ENCODE peak calls at places on chromosomes 2 and 18, in ten cellular contexts. M, Q, X, I, N, E, C, G, L and J are unnamed samples.

GRCh38 chr18:22335644-22336275 is 82.0 kb downstream of the CTAGE1 start:
- DNase-seq in I (no peak), E (no peak), Q (no peak), G (no peak), N (no peak), L (no peak), M (no peak), X (no peak), C (no peak), J (no peak)

GRCh38 chr2:27724191-27724590 is 47.3 kb upstream of the MRPL33 start:
- DNase-seq in Q (no peak), M (no peak), C (no peak), L (no peak), N (no peak), E (no peak), I (no peak), G (no peak), X (no peak), J (no peak)

GRCh38 chr18:79309572-79310278 is 86.0 kb upstream of the NFATC1 start:
- DNase-seq in G (no peak), M (peak; percentile 3), N (no peak), X (no peak), C (no peak), I (no peak), E (no peak), L (no peak), Q (no peak), J (no peak)

GRCh38 chr2:59770651-59771050 is 782.8 kb downstream of the BCL11A start:
- DNase-seq in N (no peak), L (no peak), X (no peak), M (no peak), Q (no peak), C (no peak), I (no peak), E (no peak), G (no peak), J (no peak)

GRCh38 chr2:108911807-108912628 is 77.0 kb downstream of the EDAR start:
- DNase-seq in C (no peak), I (no peak), M (no peak), G (peak; percentile 46), Q (no peak), X (no peak), N (no peak), L (no peak), E (no peak), J (no peak)

GRCh38 chr2:176176233-176176632 is 12.2 kb upstream of the HOXD1 start:
- DNase-seq in C (no peak), M (peak; percentile 70), Q (no peak), N (no peak), E (no peak), L (no peak), X (no peak), I (no peak), G (no peak), J (no peak)

GRCh38 chr2:120368086-120368485 is 22.1 kb downstream of the INHBB start:
- DNase-seq in X (no peak), E (no peak), G (no peak), M (no peak), C (no peak), I (peak; percentile 6), Q (no peak), N (no peak), L (no peak), J (peak; percentile 41)

GRCh38 chr2:120431386-120432292 is 85.7 kb downstream of the INHBB start:
- DNase-seq in G (no peak), E (no peak), M (no peak), X (no peak), L (no peak), C (no peak), Q (no peak), I (no peak), N (no peak), J (no peak)

GRCh38 chr18:63299837-63300787 is 19.5 kb downstream of the BCL2 start:
- DNase-seq in N (no peak), L (no peak), E (no peak), G (peak; percentile 16), I (no peak), Q (no peak), C (no peak), X (no peak), M (peak; percentile 82), J (no peak)
- H3K4me1 ChIP-seq in N (peaks cover 29% of the 10 kb centered on the region), L (peaks cover 39% of the 10 kb centered on the region), E (no peaks in the 10 kb centered on the region), G (no peaks in the 10 kb centered on the region), I (peaks cover 39% of the 10 kb centered on the region), Q (no peaks in the 10 kb centered on the region), C (peaks cover 26% of the 10 kb centered on the region), X (no peaks in the 10 kb centered on the region), M (no peaks in the 10 kb centered on the region), J (peaks cover 26% of the 10 kb centered on the region)

GRCh38 chr18:631560-631959 is 25.9 kb upstream of the TYMS start:
- DNase-seq in I (no peak), N (no peak), L (no peak), G (no peak), X (no peak), E (no peak), M (no peak), Q (no peak), C (no peak), J (no peak)

GRCh38 chr18:635171-635570 is 22.3 kb upstream of the TYMS start:
- DNase-seq in X (no peak), Q (no peak), M (no peak), C (no peak), G (no peak), N (no peak), E (no peak), I (no peak), L (no peak), J (no peak)

GRCh38 chr18:629303-630150 is 27.9 kb upstream of the TYMS start:
- DNase-seq in X (no peak), Q (no peak), M (peak; percentile 50), I (no peak), L (no peak), E (no peak), G (no peak), N (no peak), C (no peak), J (no peak)

GRCh38 chr18:634551-635045 is 22.9 kb upstream of the TYMS start:
- DNase-seq in E (peak; percentile 51), C (no peak), L (no peak), I (no peak), N (no peak), G (no peak), X (no peak), Q (no peak), M (no peak), J (no peak)
- H3K27ac ChIP-seq in E (no peak overlapping the region), C (no peak overlapping the region), L (no peak overlapping the region), I (no peak overlapping the region), N (no peak overlapping the region), G (no peak overlapping the region), X (no peak overlapping the region), Q (no peak overlapping the region), M (no peak overlapping the region), J (no peak overlapping the region)

GRCh38 chr2:215736653-215737290 is 276.6 kb downstream of the MREG start:
- DNase-seq in Q (no peak), X (no peak), N (no peak), I (no peak), M (peak; percentile 73), L (no peak), C (no peak), G (no peak), E (peak; percentile 61), J (no peak)
- TF ChIP-seq CTCF in Q (no peak), X (no peak), N (no peak), I (no peak), M (peak; percentile 43), L (no peak), C (no peak), G (no peak), E (peak; percentile 56), J (no peak)

DNA sequence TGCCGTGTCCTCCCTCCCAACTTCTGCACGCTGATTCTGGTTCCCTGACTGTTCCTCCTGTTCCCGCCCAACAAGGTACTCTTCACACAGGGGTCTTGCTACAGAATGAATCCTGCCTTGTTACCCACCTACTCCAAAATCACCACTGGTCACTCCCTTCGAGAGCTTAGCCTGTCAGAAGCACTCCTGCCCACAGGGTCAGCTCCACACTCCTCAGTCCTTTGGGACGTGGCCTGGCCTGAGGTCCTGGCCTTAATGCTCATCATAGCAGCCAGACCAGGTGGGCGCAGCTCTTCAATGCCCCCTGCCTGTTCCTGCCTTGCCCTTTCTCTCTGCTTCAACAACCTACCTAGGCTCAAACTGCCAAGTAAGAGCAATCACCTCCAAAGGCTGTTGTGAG is 27.8 kb upstream of the ID2 start:
- DNase-seq in L (no peak), X (no peak), M (no peak), N (no peak), I (no peak), E (no peak), Q (no peak), C (no peak), G (no peak), J (no peak)
- H3K4me1 ChIP-seq in L (no peaks in the 10 kb centered on the region), X (no peaks in the 10 kb centered on the region), M (no peaks in the 10 kb centered on the region), N (no peaks in the 10 kb centered on the region), I (no peaks in the 10 kb centered on the region), E (no peaks in the 10 kb centered on the region), Q (peaks cover 8% of the 10 kb centered on the region), C (no peaks in the 10 kb centered on the region), G (no peaks in the 10 kb centered on the region), J (no peaks in the 10 kb centered on the region)

GRCh38 chr2:170310876-170311502 is 133.0 kb downstream of the MYO3B start:
- DNase-seq in N (no peak), L (no peak), G (no peak), C (no peak), Q (no peak), E (peak; percentile 42), M (no peak), I (no peak), X (no peak), J (no peak)
- H3K27ac ChIP-seq in N (no peak overlapping the region), L (no peak overlapping the region), G (no peak overlapping the region), C (no peak overlapping the region), Q (no peak overlapping the region), E (no peak overlapping the region), M (no peak overlapping the region), I (no peak overlapping the region), X (no peak overlapping the region), J (no peak overlapping the region)